ENCODE peak calls at places on chromosomes 12 and 14, in five cellular contexts. N, Y, A, W and O are unnamed samples.

GRCh38 chr14:23055621-23056256 is 1.6 kb downstream of the CDH24 start:
- DNase-seq in W (no peak), Y (no peak), A (no peak), N (no peak), O (peak)

GRCh38 chr12:49092086-49092815 is 2.4 kb downstream of the DHH start:
- DNase-seq in Y (no peak), N (peak), W (no peak), A (no peak), O (peak)

GRCh38 chr12:67697443-67697842 is 48.9 kb downstream of the DYRK2 start:
- DNase-seq in W (no peak), A (no peak), N (no peak), Y (peak), O (no peak)

GRCh38 chr14:58789756-58790155 is 152.0 kb downstream of the DACT1 start:
- DNase-seq in W (no peak), A (no peak), Y (no peak), N (no peak), O (no peak)

GRCh38 chr14:105602799-105603763 is 76.7 kb downstream of the TMEM121 start:
- DNase-seq in W (no peak), N (peak), Y (no peak), A (no peak), O (no peak)

GRCh38 chr14:22200977-22201605 is 387.9 kb downstream of the DAD1 start:
- DNase-seq in W (no peak), N (peak), A (peak), Y (no peak), O (peak)

GRCh38 chr12:65432606-65433005 is 154.1 kb downstream of the MSRB3 start:
- DNase-seq in W (no peak), N (no peak), Y (no peak), A (no peak), O (no peak)

GRCh38 chr12:15928870-15929571 is 17.9 kb downstream of the DERA start:
- DNase-seq in A (peak), W (no peak), Y (no peak), N (peak), O (peak)

GRCh38 chr12:106645074-106645421 is 62.2 kb downstream of the RFX4 start:
- DNase-seq in A (no peak), N (peak), Y (no peak), W (peak), O (no peak)

GRCh38 chr14:95125156-95125555 is 32.2 kb downstream of the DICER1 start:
- DNase-seq in W (no peak), A (no peak), Y (no peak), N (no peak), O (peak)

GRCh38 chr12:121166356-121166755 is 33.7 kb downstream of the P2RX7 start:
- DNase-seq in W (no peak), A (no peak), N (peak), Y (no peak), O (no peak)

GRCh38 chr12:94980577-94980976 is 22.9 kb downstream of the NDUFA12 start:
- DNase-seq in W (no peak), Y (no peak), N (no peak), A (peak), O (peak)

GRCh38 chr12:65327207-65328076 is 49.0 kb downstream of the MSRB3 start:
- DNase-seq in N (no peak), Y (no peak), A (peak), W (no peak), O (peak)

GRCh38 chr12:6962285-6963015 is 8.0 kb downstream of the PHB2 start:
- DNase-seq in N (no peak), A (no peak), Y (no peak), W (peak), O (peak)

GRCh38 chr12:44317651-44318126 is 481.8 kb downstream of the TMEM117 start:
- DNase-seq in N (no peak), Y (no peak), W (no peak), A (peak), O (peak)

GRCh38 chr14:93035917-93036651 is 79.6 kb downstream of the ITPK1 start:
- DNase-seq in Y (no peak), A (peak), W (peak), N (no peak), O (no peak)

GRCh38 chr14:90005441-90005840 is 49.7 kb downstream of the TDP1 start:
- DNase-seq in N (no peak), A (no peak), Y (no peak), W (no peak), O (no peak)

GRCh38 chr14:100885196-100886030 is 18.1 kb downstream of the RTL1 start:
- DNase-seq in Y (no peak), A (no peak), N (no peak), W (no peak), O (no peak)

GRCh38 chr14:90545966-90546751 is 149.3 kb downstream of the CALM1 start:
- DNase-seq in N (no peak), A (no peak), W (peak), Y (no peak), O (peak)

GRCh38 chr14:104932676-104933631 is 8.3 kb downstream of the PLD4 start:
- DNase-seq in W (peak), A (peak), N (peak), Y (peak), O (peak)

GRCh38 chr12:49827351-49828099 is 688 bp downstream of the NCKAP5L start:
- DNase-seq in Y (no peak), W (peak), N (peak), A (peak), O (peak)

GRCh38 chr12:51620448-51620847 is 29.4 kb downstream of the SCN8A start:
- DNase-seq in N (no peak), Y (no peak), A (peak), W (no peak), O (no peak)

GRCh38 chr12:13373131-13373530 is 176.6 kb downstream of the EMP1 start:
- DNase-seq in N (no peak), Y (no peak), A (peak), W (no peak), O (no peak)

GRCh38 chr12:118102070-118102469 is 1.7 kb downstream of the VSIG10 start:
- DNase-seq in W (peak), N (peak), A (no peak), Y (no peak), O (no peak)

GRCh38 chr14:83463500-83464098 is 1929.9 kb upstream of the SEL1L start:
- DNase-seq in W (peak), A (peak), Y (no peak), N (peak), O (peak)

GRCh38 chr14:76196980-76197379 is 45.3 kb downstream of the GPATCH2L start:
- DNase-seq in Y (no peak), A (no peak), N (no peak), W (no peak), O (no peak)

GRCh38 chr12:53287741-53288216 is 7.6 kb upstream of the PFDN5 start:
- DNase-seq in Y (peak), A (peak), N (peak), W (peak), O (peak)

GRCh38 chr14:72745991-72746980 is 147.6 kb downstream of the DPF3 start:
- DNase-seq in A (peak), Y (no peak), W (peak), N (no peak), O (no peak)

GRCh38 chr12:69044887-69045286 is 111.9 kb upstream of the CPM start:
- DNase-seq in A (no peak), Y (no peak), W (no peak), N (no peak), O (no peak)

GRCh38 chr14:54564799-54565235 is 2.1 kb upstream of the SAMD4A start:
- DNase-seq in Y (no peak), A (peak), W (peak), N (peak), O (peak)

GRCh38 chr14:44494125-44494524 is 13.0 kb downstream of the FSCB start:
- DNase-seq in A (no peak), Y (no peak), W (no peak), N (no peak), O (no peak)

GRCh38 chr12:57605308-57606015 is 838 bp downstream of the DTX3 start:
- DNase-seq in A (no peak), N (no peak), W (no peak), Y (no peak), O (peak)

GRCh38 chr14:36662543-36663403 is 1.1 kb downstream of the PAX9 start:
- DNase-seq in Y (no peak), N (peak), A (no peak), W (no peak), O (peak)

GRCh38 chr12:11705010-11705409 is 55.5 kb downstream of the ETV6 start:
- DNase-seq in A (peak), Y (no peak), N (no peak), W (peak), O (no peak)

GRCh38 chr12:124613151-124613585 is 45.8 kb upstream of the NCOR2 start:
- DNase-seq in A (peak), Y (no peak), N (no peak), W (peak), O (no peak)

GRCh38 chr14:76067536-76067935 is 82.0 kb downstream of the IFT43 start:
- DNase-seq in N (no peak), W (no peak), Y (no peak), A (no peak), O (no peak)

GRCh38 chr14:102967506-102967795 is 45.0 kb downstream of the AMN start:
- DNase-seq in Y (no peak), N (no peak), A (no peak), W (no peak), O (no peak)

GRCh38 chr12:89960607-89961394 is 252.2 kb upstream of the ATP2B1 start:
- DNase-seq in W (no peak), N (no peak), A (peak), Y (no peak), O (no peak)

GRCh38 chr12:121925361-121925725 is 7.0 kb downstream of the CFAP251 start:
- DNase-seq in A (peak), N (no peak), W (no peak), Y (no peak), O (peak)

GRCh38 chr14:89294060-89294459 is 123.0 kb downstream of the FOXN3 start:
- DNase-seq in A (no peak), W (no peak), Y (no peak), N (no peak), O (no peak)